ENCODE peak calls at places on chromosome 19, in ten cellular contexts. C is HEK293T; O is mammary epithelial cell; V is C1 segment of cervical spinal cord; Q is stimulated activated CD4-positive, alpha-beta T cell treated with anti-CD3 and anti-CD28 coated beads, Interleukin-12 subunit alpha, Interleukin-12 subunit beta, amount 100 ng/mL, for 24 hours; P is Daoy; D is anterior cingulate cortex; Y is pancreas; L is globus pallidus; U is activated CD4-positive, alpha-beta T cell treated with anti-CD3 and anti-CD28 coated beads for 48 hours. S is an unnamed sample.

GRCh38 chr19:3367572-3368440 is 1.4 kb downstream of the NFIC start:
- DNase-seq in Q (no peak), C (no peak), Y (peak), L (no peak), D (no peak), V (no peak), O (peak), P (peak), U (no peak), S (no peak)

GRCh38 chr19:30596813-30597399 is 224.7 kb downstream of the ZNF536 start:
- DNase-seq in D (no peak), L (no peak), C (no peak), Q (no peak), P (no peak), O (no peak), U (no peak), V (no peak), Y (no peak), S (no peak)

GRCh38 chr19:15112385-15112784 is 5.2 kb downstream of the SYDE1 start:
- DNase-seq in U (no peak), L (no peak), Q (no peak), Y (no peak), O (peak), V (no peak), D (no peak), C (no peak), P (no peak), S (no peak)

GRCh38 chr19:6015841-6016545 is 38.1 kb upstream of the RANBP3 start:
- DNase-seq in C (no peak), D (no peak), P (no peak), U (no peak), Y (no peak), Q (no peak), O (no peak), V (no peak), L (no peak), S (no peak)

GRCh38 chr19:34336781-34337271 is 28.2 kb upstream of the GPI start:
- DNase-seq in L (no peak), U (peak), V (no peak), P (no peak), Q (no peak), C (peak), D (no peak), Y (no peak), O (peak), S (no peak)

GRCh38 chr19:49873834-49874233 is 3.3 kb downstream of the AKT1S1 start:
- DNase-seq in U (no peak), L (no peak), V (no peak), P (no peak), D (no peak), O (no peak), Q (no peak), Y (peak), C (no peak), S (no peak)

GRCh38 chr19:4671182-4671851 is 1.2 kb upstream of the MYDGF start:
- DNase-seq in Y (no peak), C (no peak), P (no peak), U (no peak), O (no peak), V (no peak), Q (no peak), L (no peak), D (no peak), S (no peak)

GRCh38 chr19:50702870-50703829 is 16.5 kb downstream of the SHANK1 start:
- DNase-seq in Q (no peak), O (no peak), P (peak), V (no peak), L (no peak), C (no peak), Y (no peak), U (no peak), D (no peak), S (no peak)

GRCh38 chr19:597406-598315 is 8.0 kb downstream of the HCN2 start:
- DNase-seq in O (no peak), D (no peak), C (no peak), U (peak), Y (no peak), L (no peak), Q (no peak), P (no peak), V (no peak), S (no peak)

GRCh38 chr19:29614046-29614445 is 8.0 kb downstream of the POP4 start:
- DNase-seq in V (no peak), D (no peak), L (no peak), Y (no peak), U (no peak), O (no peak), Q (no peak), P (no peak), C (no peak), S (no peak)

GRCh38 chr19:48735031-48735615 is 5.3 kb downstream of the RASIP1 start:
- DNase-seq in O (no peak), Q (no peak), D (no peak), L (no peak), U (no peak), C (no peak), Y (no peak), V (no peak), P (no peak), S (no peak)

GRCh38 chr19:4229179-4229931 is at the start of gene EBI3:
- DNase-seq in U (peak), L (no peak), V (no peak), Y (no peak), O (peak), D (peak), P (peak), C (no peak), Q (peak), S (no peak)

GRCh38 chr19:11345122-11345752 is 831 bp downstream of the TMEM205 start:
- DNase-seq in Q (no peak), O (no peak), D (no peak), C (no peak), U (no peak), V (no peak), P (peak), L (no peak), Y (peak), S (no peak)

GRCh38 chr19:13260883-13261653 is 110.9 kb downstream of the IER2 start:
- DNase-seq in U (peak), D (no peak), V (no peak), Q (peak), Y (no peak), L (no peak), P (peak), O (peak), C (no peak), S (no peak)

GRCh38 chr19:42433503-42434260 is 6.5 kb upstream of the LIPE start:
- DNase-seq in D (no peak), O (peak), L (peak), Y (peak), V (peak), C (peak), U (peak), Q (peak), P (peak), S (peak)

GRCh38 chr19:10812196-10812595 is 23.8 kb downstream of the TMED1 start:
- DNase-seq in L (no peak), Y (no peak), U (no peak), P (no peak), Q (no peak), D (no peak), V (no peak), C (no peak), O (no peak), S (no peak)

GRCh38 chr19:38216785-38217746 is 7.0 kb downstream of the DPF1 start:
- DNase-seq in Y (no peak), V (no peak), P (no peak), C (no peak), D (peak), Q (no peak), O (no peak), U (peak), L (no peak), S (no peak)

GRCh38 chr19:11138659-11139526 is 16.7 kb downstream of the SPC24 start:
- DNase-seq in Q (no peak), V (peak), O (peak), L (peak), P (peak), D (peak), U (no peak), C (no peak), Y (peak), S (peak)

GRCh38 chr19:3950871-3951861 is 18.3 kb downstream of the NMRK2 start:
- DNase-seq in Y (peak), U (no peak), O (no peak), D (no peak), L (no peak), C (no peak), Q (no peak), V (no peak), P (no peak), S (no peak)

S was measured in substantia nigra.